ENCODE peak calls at places on chromosome 20, in eight cellular contexts. H is small intestine; R is CD8-positive, alpha-beta T cell; U is esophagus squamous epithelium; X is breast epithelium; F is GM23338; Y is SK-N-SH; W is aorta. E is an unnamed sample.

GRCh38 chr20:12827796-12828406 is 180.9 kb upstream of the SPTLC3 start:
- DNase-seq in U (no peak), Y (no peak), W (no peak), X (no peak), F (peak; percentile 22), R (no peak), H (no peak), E (no peak)

GRCh38 chr20:23340524-23340923 is 10.1 kb upstream of the NXT1 start:
- DNase-seq in Y (peak; percentile 67), R (no peak), H (peak; percentile 24), F (peak; percentile 80), W (peak; percentile 83), U (no peak), X (peak; percentile 56), E (peak; percentile 75)

GRCh38 chr20:36468149-36469000 is 72.9 kb upstream of the MYL9 start:
- DNase-seq in X (no peak), W (no peak), U (no peak), F (no peak), Y (peak; percentile 64), H (no peak), R (no peak), E (peak; percentile 28)

GRCh38 chr20:6623989-6624388 is 143.5 kb upstream of the BMP2 start:
- DNase-seq in H (no peak), U (no peak), W (no peak), R (no peak), Y (no peak), X (no peak), F (peak; percentile 52), E (no peak)

GRCh38 chr20:1866834-1867233 is 28.4 kb upstream of the SIRPA start:
- DNase-seq in H (no peak), U (no peak), Y (no peak), W (no peak), R (no peak), X (no peak), F (no peak), E (no peak)

GRCh38 chr20:54103762-54104600 is 33.6 kb upstream of the BCAS1 start:
- DNase-seq in Y (no peak), X (no peak), U (no peak), W (no peak), F (no peak), H (peak; percentile 28), R (no peak), E (no peak)

GRCh38 chr20:38123021-38123587 is 42.0 kb downstream of the TGM2 start:
- DNase-seq in U (no peak), W (no peak), R (no peak), X (no peak), Y (no peak), H (no peak), F (peak; percentile 21), E (peak; percentile 0)

GRCh38 chr20:34111057-34111711 is 859 bp downstream of the EIF2S2 start:
- DNase-seq in U (no peak), F (peak; percentile 13), W (no peak), Y (peak; percentile 31), X (no peak), H (peak; percentile 48), R (no peak), E (no peak)

GRCh38 chr20:20211988-20212518 is 155.9 kb upstream of the INSM1 start:
- DNase-seq in Y (no peak), H (no peak), F (no peak), W (no peak), U (no peak), X (no peak), R (no peak), E (no peak)

GRCh38 chr20:35311409-35311808 is 19.2 kb upstream of the FAM83C start:
- DNase-seq in Y (no peak), W (no peak), H (peak; percentile 58), X (no peak), F (peak; percentile 22), R (no peak), U (no peak), E (no peak)

GRCh38 chr20:3654326-3655031 is 8.7 kb downstream of the GFRA4 start:
- DNase-seq in X (no peak), H (no peak), U (no peak), R (no peak), W (peak; percentile 44), F (no peak), Y (peak; percentile 50), E (no peak)

GRCh38 chr20:38120625-38120988 is 44.5 kb downstream of the TGM2 start:
- DNase-seq in R (no peak), Y (no peak), U (no peak), X (no peak), F (no peak), H (no peak), W (no peak), E (no peak)

GRCh38 chr20:5767493-5768098 is 17.4 kb downstream of the SHLD1 start:
- DNase-seq in R (no peak), U (no peak), H (peak; percentile 88), F (no peak), Y (no peak), W (no peak), X (no peak), E (no peak)

GRCh38 chr20:36449663-36450062 is 91.7 kb upstream of the MYL9 start:
- DNase-seq in R (no peak), F (no peak), Y (no peak), W (no peak), H (no peak), X (no peak), U (no peak), E (no peak)

GRCh38 chr20:11229772-11230171 is 556.0 kb upstream of the JAG1 start:
- DNase-seq in U (no peak), H (peak; percentile 24), W (peak; percentile 82), Y (no peak), F (no peak), X (no peak), R (no peak), E (no peak)

GRCh38 chr20:561437-562231 is 18.0 kb upstream of the CSNK2A1 start:
- DNase-seq in U (no peak), Y (peak; percentile 83), F (peak; percentile 88), X (peak; percentile 61), R (peak; percentile 33), H (peak; percentile 73), W (no peak), E (peak; percentile 82)

GRCh38 chr20:11544029-11544678 is 373.5 kb upstream of the BTBD3 start:
- DNase-seq in U (no peak), Y (peak; percentile 43), H (peak; percentile 69), W (no peak), F (peak; percentile 87), X (no peak), R (no peak), E (peak; percentile 24)

GRCh38 chr20:22471156-22471836 is 113.1 kb downstream of the FOXA2 start:
- DNase-seq in Y (no peak), H (peak; percentile 32), F (no peak), W (no peak), U (no peak), X (no peak), R (no peak), E (no peak)

GRCh38 chr20:20561841-20562240 is 150.6 kb downstream of the RALGAPA2 start:
- DNase-seq in R (no peak), Y (no peak), F (no peak), H (no peak), U (no peak), W (no peak), X (no peak), E (no peak)

GRCh38 chr20:20459726-20460125 is 91.8 kb downstream of the INSM1 start:
- DNase-seq in X (no peak), Y (no peak), R (no peak), U (no peak), W (no peak), F (no peak), H (no peak), E (no peak)

GRCh38 chr20:51772236-51772635 is 4.0 kb upstream of the ATP9A start:
- DNase-seq in Y (no peak), F (no peak), R (no peak), W (no peak), X (no peak), H (no peak), U (no peak), E (no peak)

GRCh38 chr20:35711588-35712209 is 12.5 kb downstream of the ROMO1 start:
- DNase-seq in R (no peak), H (no peak), Y (no peak), U (no peak), W (no peak), X (no peak), F (no peak), E (no peak)

GRCh38 chr20:37845261-37845681 is 57.7 kb upstream of the VSTM2L start:
- DNase-seq in H (peak; percentile 82), W (no peak), R (no peak), X (peak; percentile 65), U (no peak), Y (peak; percentile 31), F (no peak), E (no peak)

GRCh38 chr20:48064929-48065328 is 279.6 kb upstream of the SULF2 start:
- DNase-seq in U (no peak), Y (no peak), F (no peak), W (no peak), H (no peak), R (no peak), X (no peak), E (no peak)
- H3K27ac ChIP-seq in U (no peak overlapping the region), Y (no peak overlapping the region), F (no peak overlapping the region), W (no peak overlapping the region), H (no peak overlapping the region), R (no peak overlapping the region), X (no peak overlapping the region), E (no peak overlapping the region)

GRCh38 chr20:59040682-59041081 is 1.9 kb downstream of the PRELID3B start:
- DNase-seq in R (no peak), W (no peak), H (peak; percentile 93), U (no peak), Y (no peak), F (no peak), X (no peak), E (no peak)
- H3K27ac ChIP-seq in R (no peak overlapping the region), W (no peak overlapping the region), H (peak overlapping the region; percentile 94), U (no peak overlapping the region), Y (no peak overlapping the region), F (no peak overlapping the region), X (no peak overlapping the region), E (no peak overlapping the region)

GRCh38 chr20:56412473-56412790 is 372 bp downstream of the CASS4 start:
- DNase-seq in U (no peak), W (no peak), Y (no peak), X (no peak), R (no peak), H (no peak), F (no peak), E (no peak)

GRCh38 chr20:56409946-56410345 is 2.1 kb upstream of the CASS4 start:
- DNase-seq in H (no peak), U (no peak), R (no peak), W (no peak), X (no peak), Y (no peak), F (no peak), E (no peak)

GRCh38 chr20:56406910-56407309 is 5.2 kb upstream of the CASS4 start:
- DNase-seq in X (no peak), H (no peak), Y (no peak), W (no peak), U (no peak), F (no peak), R (no peak), E (no peak)

GRCh38 chr20:56411759-56412472 is at the start of gene CASS4:
- DNase-seq in Y (no peak), U (no peak), R (peak; percentile 57), H (peak; percentile 67), X (no peak), W (no peak), F (no peak), E (no peak)

GRCh38 chr20:56409521-56409920 is 2.5 kb upstream of the CASS4 start:
- DNase-seq in X (no peak), F (no peak), R (no peak), W (no peak), H (no peak), Y (no peak), U (no peak), E (no peak)
- H3K27ac ChIP-seq in X (no peak overlapping the region), F (no peak overlapping the region), R (no peak overlapping the region), W (no peak overlapping the region), H (no peak overlapping the region), Y (no peak overlapping the region), U (no peak overlapping the region), E (no peak overlapping the region)

GRCh38 chr20:46683939-46684750 is 5.1 kb downstream of the TP53RK start:
- DNase-seq in X (no peak), W (peak; percentile 84), U (no peak), R (no peak), H (peak; percentile 18), Y (no peak), F (peak; percentile 92), E (peak; percentile 89)
- H3K27ac ChIP-seq in X (peak overlapping the region; percentile 77), W (no peak overlapping the region), U (peak overlapping the region; percentile 55), R (no peak overlapping the region), H (no peak overlapping the region), Y (no peak overlapping the region), F (peak overlapping the region; percentile 89), E (peak overlapping the region; percentile 71)

E was measured in WERI-Rb-1.